ENCODE peak calls at places on chromosomes 3 and 15, in seven cellular contexts. T is AG04450, Y is prostate gland, P is cardiac fibroblast, E is foreskin fibroblast, N is astrocyte of the cerebellum, B is fibroblast of lung. X is an unnamed sample.

GRCh38 chr3:122497425-122497824 is 17.3 kb downstream of the KPNA1 start:
- DNase-seq in E (peak), P (peak), T (peak), B (peak), Y (no peak), N (peak), X (peak)

GRCh38 chr3:2856793-2857135 is 253.4 kb downstream of the IL5RA start:
- DNase-seq in E (no peak), P (no peak), B (no peak), T (no peak), Y (no peak), N (no peak), X (no peak)

GRCh38 chr3:107855710-107856109 is 235.1 kb downstream of the CD47 start:
- DNase-seq in T (no peak), E (no peak), P (peak), B (peak), N (no peak), Y (no peak), X (no peak)

GRCh38 chr15:60682615-60683014 is 203.7 kb upstream of the ICE2 start:
- DNase-seq in P (peak), N (no peak), E (peak), B (no peak), Y (no peak), T (no peak), X (no peak)

GRCh38 chr3:13711911-13712650 is 163.2 kb downstream of the FBLN2 start:
- DNase-seq in E (no peak), Y (peak), B (no peak), N (no peak), T (no peak), P (no peak), X (no peak)

GRCh38 chr3:182980204-182981037 is at the start of gene DCUN1D1:
- DNase-seq in T (peak), P (peak), E (peak), N (peak), B (peak), Y (peak), X (no peak)

GRCh38 chr15:69390575-69390974 is 23.6 kb upstream of the KIF23 start:
- DNase-seq in Y (no peak), B (peak), N (no peak), T (no peak), P (peak), E (peak), X (peak)

GRCh38 chr3:127717357-127718243 is 44.8 kb downstream of the ABTB1 start:
- DNase-seq in P (no peak), B (no peak), E (peak), T (no peak), Y (no peak), N (no peak), X (no peak)

GRCh38 chr3:29758108-29759020 is 477.5 kb downstream of the RBMS3 start:
- DNase-seq in T (peak), E (peak), B (peak), N (peak), P (peak), Y (peak), X (peak)

GRCh38 chr3:81268526-81268925 is 492.9 kb downstream of the GBE1 start:
- DNase-seq in Y (no peak), E (no peak), N (no peak), B (no peak), T (no peak), P (no peak), X (no peak)

GRCh38 chr15:64264511-64264910 is 91.5 kb downstream of the CSNK1G1 start:
- DNase-seq in T (no peak), N (no peak), B (no peak), E (no peak), Y (no peak), P (no peak), X (no peak)

GRCh38 chr3:52062499-52062898 is 6.1 kb upstream of the DUSP7 start:
- DNase-seq in Y (no peak), T (peak), P (peak), B (peak), N (peak), E (peak), X (peak)

GRCh38 chr15:41511331-41512077 is 2.1 kb downstream of the LTK start:
- DNase-seq in B (no peak), T (no peak), E (no peak), P (no peak), N (no peak), Y (no peak), X (no peak)

GRCh38 chr15:74156678-74157411 is 16.7 kb upstream of the ISLR start:
- DNase-seq in T (no peak), E (no peak), P (peak), B (peak), Y (no peak), N (no peak), X (no peak)

GRCh38 chr3:43874290-43874689 is 183.6 kb downstream of the ABHD5 start:
- DNase-seq in P (no peak), Y (no peak), B (no peak), N (no peak), T (no peak), E (no peak), X (no peak)

GRCh38 chr15:85458764-85459163 is 78.4 kb downstream of the AKAP13 start:
- DNase-seq in T (no peak), B (peak), E (no peak), P (no peak), Y (no peak), N (no peak), X (no peak)

GRCh38 chr3:143526016-143526540 is 322.2 kb downstream of the SLC9A9 start:
- DNase-seq in N (no peak), Y (no peak), T (no peak), P (peak), E (peak), B (peak), X (no peak)

GRCh38 chr15:73839699-73840098 is 33.7 kb upstream of the TBC1D21 start:
- DNase-seq in P (no peak), B (no peak), Y (no peak), T (no peak), E (no peak), N (no peak), X (no peak)

GRCh38 chr3:186746008-186746407 is 28.8 kb downstream of the KNG1 start:
- DNase-seq in E (peak), B (peak), N (peak), T (peak), P (peak), Y (no peak), X (no peak)

GRCh38 chr15:62021991-62022600 is 38.2 kb downstream of the VPS13C start:
- DNase-seq in E (peak), T (no peak), N (no peak), B (no peak), Y (no peak), P (no peak), X (no peak)

GRCh38 chr15:88396382-88396781 is 70.8 kb downstream of the MRPL46 start:
- DNase-seq in B (no peak), E (no peak), T (no peak), N (no peak), Y (peak), P (no peak), X (no peak)

GRCh38 chr15:62486041-62486440 is 321.0 kb upstream of the C2CD4B start:
- DNase-seq in T (no peak), N (peak), E (no peak), B (peak), P (peak), Y (no peak), X (peak)

GRCh38 chr15:57388199-57388863 is 12.0 kb downstream of the CGNL1 start:
- DNase-seq in E (no peak), Y (no peak), N (no peak), P (peak), T (no peak), B (peak), X (no peak)

GRCh38 chr3:15602146-15602536 is 596 bp downstream of the BTD start:
- DNase-seq in N (no peak), P (no peak), T (no peak), E (no peak), Y (no peak), B (no peak), X (no peak)

GRCh38 chr15:67409175-67409574 is 111.8 kb upstream of the C15orf61 start:
- DNase-seq in T (no peak), B (no peak), E (no peak), Y (no peak), P (no peak), N (no peak), X (no peak)

GRCh38 chr3:11290743-11291680 is 18.8 kb downstream of the ATG7 start:
- DNase-seq in B (peak), T (no peak), Y (no peak), N (no peak), E (peak), P (peak), X (peak)

GRCh38 chr3:20039082-20039764 is 1.0 kb upstream of the KAT2B start:
- DNase-seq in B (no peak), N (no peak), Y (no peak), E (no peak), T (no peak), P (no peak), X (no peak)

GRCh38 chr15:62920569-62921502 is 121.7 kb upstream of the TPM1 start:
- DNase-seq in P (peak), T (no peak), B (peak), E (peak), N (peak), Y (no peak), X (peak)

GRCh38 chr3:21310176-21310575 is 440.8 kb downstream of the ZNF385D start:
- DNase-seq in P (no peak), B (peak), T (no peak), E (peak), N (no peak), Y (no peak), X (no peak)

GRCh38 chr3:55487376-55488241 is 503 bp upstream of the WNT5A start:
- DNase-seq in B (peak), T (no peak), P (peak), Y (no peak), N (no peak), E (peak), X (no peak)

GRCh38 chr3:84304214-84304613 is 654.6 kb upstream of the CADM2 start:
- DNase-seq in B (no peak), T (no peak), E (no peak), Y (no peak), N (no peak), P (no peak), X (no peak)

DNA sequence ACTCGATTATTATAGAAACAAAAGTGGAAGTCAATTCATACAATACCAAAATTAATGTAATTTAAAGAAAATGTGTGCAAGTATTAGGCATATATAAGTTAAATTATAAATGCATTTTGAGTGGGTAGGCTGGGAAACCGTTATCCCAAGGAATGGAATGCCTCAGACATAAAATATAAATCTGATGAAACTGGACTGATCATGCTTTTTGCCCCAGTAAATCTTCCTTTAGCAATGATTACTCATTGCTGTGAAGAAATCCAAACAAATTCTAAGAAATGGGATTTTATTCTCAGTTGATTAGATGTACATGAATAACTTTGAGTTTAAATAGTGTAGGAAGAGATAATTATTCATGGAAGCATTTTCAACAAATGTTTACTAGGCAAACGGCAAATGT is 185.5 kb upstream of the KCNMB2 start:
- DNase-seq in N (no peak), B (no peak), T (no peak), E (peak), Y (no peak), P (peak), X (no peak)
- TF ChIP-seq CTCF in N (no peak), B (no peak), T (no peak), E (no peak), Y (no peak), P (no peak), X (no peak)

DNA sequence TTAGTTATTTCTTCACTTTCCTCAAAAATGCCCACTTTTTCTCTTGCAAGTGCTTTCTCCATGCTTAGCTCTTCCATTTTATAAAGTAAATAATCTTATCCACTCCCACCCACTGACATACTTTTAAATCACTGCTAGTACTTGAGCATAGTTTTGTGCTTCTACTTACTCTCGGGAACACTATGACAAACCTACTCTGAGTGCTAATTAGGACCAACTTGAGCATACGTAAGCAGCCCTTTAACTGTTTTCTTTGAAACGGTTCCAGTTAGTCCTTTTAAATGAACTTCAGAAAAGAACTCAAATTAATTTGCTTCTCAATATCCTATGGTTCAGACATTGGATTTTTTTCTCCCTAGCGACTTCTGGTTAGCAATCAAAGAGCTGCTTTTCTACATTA is 280.0 kb upstream of the SOX2 start:
- DNase-seq in Y (no peak), B (peak), N (no peak), P (no peak), E (no peak), T (no peak), X (no peak)
- H3K4me3 ChIP-seq in Y (no peak), B (no peak), N (no peak), P (no peak), E (no peak), T (no peak), X (no peak)

GRCh38 chr3:23945903-23946751 is 1.0 kb downstream of the NR1D2 start:
- DNase-seq in E (peak), B (peak), T (peak), P (peak), Y (peak), N (peak), X (peak)
- TF ChIP-seq CTCF in E (no peak), B (no peak), T (no peak), P (no peak), Y (no peak), N (no peak), X (no peak)

DNA sequence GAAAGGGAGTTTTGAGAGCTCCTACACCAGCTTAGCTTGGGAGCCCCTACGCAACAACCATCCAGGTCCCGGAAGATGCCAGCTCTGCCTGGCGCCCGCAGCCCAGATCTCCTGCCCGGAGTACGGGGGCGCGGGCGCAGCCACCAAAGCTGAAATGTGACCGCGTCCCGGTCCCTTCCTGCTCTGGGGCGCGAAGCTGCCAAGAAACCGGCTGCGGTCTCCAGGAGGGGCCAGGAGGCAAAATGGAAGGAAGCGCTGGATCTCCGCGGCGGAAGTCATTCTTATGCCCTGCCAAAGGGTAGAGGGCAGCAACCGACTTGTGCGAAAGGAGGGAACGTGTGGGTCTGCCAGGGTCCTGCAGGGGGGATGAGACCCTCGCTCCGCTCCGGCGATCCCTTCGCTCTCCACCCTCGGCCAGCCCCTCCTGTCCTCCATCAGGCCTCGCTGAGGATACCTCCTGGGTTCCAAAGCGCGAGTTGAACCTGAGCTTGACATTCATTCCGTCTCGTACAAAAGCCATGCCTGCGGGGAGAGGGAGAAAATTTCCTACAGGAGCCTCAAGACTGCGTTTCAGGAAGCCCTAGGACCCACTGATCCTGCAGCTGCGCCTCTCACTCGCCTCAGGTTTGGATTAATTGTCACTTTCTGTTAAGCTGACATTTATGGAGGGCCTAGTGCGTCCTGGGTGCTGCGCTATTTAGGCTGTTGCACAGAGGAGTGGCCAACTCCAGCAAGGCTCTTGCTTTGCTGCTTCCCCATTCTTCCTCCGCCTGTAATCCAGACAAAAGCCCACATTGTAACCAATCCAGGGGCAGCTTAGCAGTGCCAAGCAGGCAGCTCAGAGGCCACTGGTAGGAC is 98.3 kb upstream of the VGLL3 start:
- DNase-seq in E (peak), P (peak), N (no peak), B (peak), T (peak), Y (peak), X (peak)
- H3K4me3 ChIP-seq in E (peak), P (peak), N (peak), B (peak), T (peak), Y (peak), X (peak)

DNA sequence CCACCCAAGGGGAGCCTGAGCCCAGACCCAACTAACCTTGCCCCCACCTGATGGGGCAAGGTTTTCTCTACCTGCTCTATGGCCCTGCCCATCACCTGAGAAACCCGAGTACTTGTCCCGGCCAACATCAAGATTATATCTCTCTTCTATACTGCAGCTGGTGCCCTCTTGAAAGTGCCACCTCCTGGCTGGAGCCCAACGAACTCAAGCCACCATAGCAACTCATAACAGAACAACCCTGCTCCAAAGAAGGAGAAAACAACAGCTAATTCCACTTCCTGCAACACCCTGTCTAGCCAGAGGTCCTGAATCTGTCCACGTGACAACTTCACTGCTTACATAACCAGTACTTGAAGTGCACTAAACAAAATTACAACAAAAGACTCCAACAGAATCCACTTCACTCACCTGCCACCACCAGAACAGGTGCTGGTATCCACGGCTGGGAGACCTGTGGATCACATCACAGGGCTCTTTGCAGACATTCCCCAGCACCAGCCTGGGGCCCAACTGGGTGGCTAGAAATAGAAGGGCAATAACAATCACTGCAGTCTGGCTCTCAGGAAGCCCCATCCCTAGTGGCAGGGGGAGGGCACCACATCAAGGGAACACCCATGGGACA is 49.2 kb downstream of the PIERCE2 start:
- DNase-seq in Y (no peak), E (no peak), B (no peak), T (no peak), P (no peak), N (no peak), X (no peak)
- TF ChIP-seq CTCF in Y (no peak), E (no peak), B (no peak), T (no peak), P (no peak), N (no peak), X (no peak)

GRCh38 chr3:48441940-48442339 is 1.9 kb downstream of the TMA7 start:
- DNase-seq in E (no peak), P (no peak), B (no peak), Y (no peak), T (no peak), N (no peak), X (no peak)
- H3K4me3 ChIP-seq in E (no peak), P (no peak), B (no peak), Y (no peak), T (peak), N (no peak), X (no peak)

DNA sequence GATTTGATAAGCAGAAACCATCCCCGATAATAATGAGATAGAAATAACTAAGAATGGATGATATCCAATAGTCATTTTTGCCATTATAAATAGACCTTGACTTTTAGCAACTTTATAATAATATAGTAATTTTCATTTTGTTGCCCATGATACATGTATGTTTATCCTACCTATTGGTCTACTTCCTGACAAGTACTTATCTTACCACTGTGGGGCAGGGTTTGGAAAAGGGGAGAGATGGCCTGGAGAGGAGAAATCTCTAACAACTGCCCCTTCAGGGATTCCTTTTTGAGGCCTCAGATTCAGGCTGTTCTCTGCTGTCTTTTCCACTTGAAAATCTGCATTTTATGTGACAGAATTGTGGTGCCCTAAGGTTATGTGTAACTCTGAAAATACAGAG is 42.2 kb downstream of the FAM98B start:
- DNase-seq in T (no peak), N (no peak), E (no peak), P (no peak), B (no peak), Y (no peak), X (no peak)
- TF ChIP-seq CTCF in T (no peak), N (no peak), E (no peak), P (no peak), B (no peak), Y (no peak), X (no peak)

GRCh38 chr3:168248383-168249047 is 152.8 kb upstream of the GOLIM4 start:
- DNase-seq in P (peak), T (no peak), E (peak), Y (no peak), B (peak), N (no peak), X (no peak)
- H3K4me3 ChIP-seq in P (peak), T (peak), E (peak), Y (peak), B (peak), N (peak), X (peak)

GRCh38 chr3:195203631-195204030 is 67.3 kb downstream of the XXYLT1 start:
- DNase-seq in Y (no peak), B (no peak), N (no peak), P (no peak), E (no peak), T (no peak), X (no peak)
- TF ChIP-seq CTCF in Y (no peak), B (no peak), N (no peak), P (no peak), E (no peak), T (no peak), X (no peak)